ENCODE peak calls at places on chromosomes 7 and 10, in four cellular contexts. R is stimulated activated CD4-positive, alpha-beta T cell treated with anti-CD3 and anti-CD28 coated beads, Interleukin-15, amount 100 ng/mL, for 24 hours; P is GOT3; I is iris pigment epithelial cell. G is an unnamed sample.

GRCh38 chr7:127983804-127984332 is 47.4 kb downstream of the LRRC4 start:
- DNase-seq in R (peak), P (no peak), I (peak), G (no peak)

GRCh38 chr10:68559872-68560200 is 301 bp upstream of the TET1 start:
- DNase-seq in R (peak), P (no peak), I (no peak), G (no peak)

GRCh38 chr7:129332354-129333056 is 101.7 kb upstream of the STRIP2 start:
- DNase-seq in R (no peak), P (no peak), I (peak), G (no peak)

GRCh38 chr10:34426041-34426440 is 389.1 kb downstream of the PARD3 start:
- DNase-seq in R (no peak), P (no peak), I (no peak), G (no peak)

GRCh38 chr10:88616250-88616977 is 29.9 kb downstream of the LIPJ start:
- DNase-seq in R (no peak), P (no peak), I (no peak), G (no peak)

GRCh38 chr10:14240253-14241189 is 90.2 kb downstream of the FRMD4A start:
- DNase-seq in R (peak), P (no peak), I (peak), G (no peak)

GRCh38 chr7:47601119-47601880 is 19.4 kb upstream of the TNS3 start:
- DNase-seq in R (no peak), P (no peak), I (peak), G (no peak)

GRCh38 chr7:84302949-84303348 is 108.4 kb upstream of the SEMA3A start:
- DNase-seq in R (no peak), P (no peak), I (no peak), G (no peak)

GRCh38 chr10:111739160-111739712 is 444.3 kb downstream of the GPAM start:
- DNase-seq in R (no peak), P (no peak), I (no peak), G (no peak)

GRCh38 chr7:66413379-66414114 is 208.4 kb downstream of the TPST1 start:
- DNase-seq in R (peak), P (no peak), I (peak), G (peak)

GRCh38 chr7:116185956-116186355 is 24.4 kb upstream of the TES start:
- DNase-seq in R (no peak), P (no peak), I (peak), G (no peak)

GRCh38 chr7:51034531-51035264 is 252.0 kb upstream of the GRB10 start:
- DNase-seq in R (no peak), P (no peak), I (peak), G (no peak)

GRCh38 chr7:140304071-140304799 is 94.1 kb downstream of the SLC37A3 start:
- DNase-seq in R (peak), P (no peak), I (peak), G (no peak)

GRCh38 chr7:43750016-43750887 is 8.2 kb upstream of the BLVRA start:
- DNase-seq in R (no peak), P (no peak), I (peak), G (no peak)

G was measured in lower lobe of right lung.